ENCODE peak calls at places on chromosomes 6 and 20, in five cellular contexts. U is SK-N-SH; B is left ventricle myocardium inferior; D is fibroblast of lung; C is CD8-positive, alpha-beta T cell. T is an unnamed sample. For H3K9me3, the result is how much of the 10 kb centered on the place peaks cover.

GRCh38 chr6:38631186-38631783 is 8.4 kb downstream of the BTBD9 start:
- DNase-seq in U (no peak), B (no peak), D (no peak), C (no peak), T (no peak)

GRCh38 chr20:58624687-58625086 is 26.4 kb upstream of the STX16 start:
- DNase-seq in U (no peak), B (no peak), D (no peak), C (no peak), T (no peak)

GRCh38 chr20:38941726-38942389 is 15.6 kb downstream of the FAM83D start:
- DNase-seq in U (no peak), B (no peak), D (no peak), C (no peak), T (no peak)

GRCh38 chr20:9021216-9021615 is 47.7 kb upstream of the PLCB4 start:
- DNase-seq in U (no peak), B (no peak), D (no peak), C (no peak), T (no peak)

GRCh38 chr6:108001696-108002231 is 43.8 kb upstream of the SEC63 start:
- DNase-seq in U (no peak), B (no peak), D (no peak), C (no peak), T (no peak)

GRCh38 chr20:4512891-4513550 is 208.7 kb upstream of the PRND start:
- DNase-seq in U (no peak), B (no peak), D (peak), C (no peak), T (no peak)

GRCh38 chr6:122381494-122382083 is 17.9 kb upstream of the HSF2 start:
- DNase-seq in U (peak), B (peak), D (peak), C (peak), T (no peak)

GRCh38 chr6:143805832-143806281 is 37.3 kb upstream of the LTV1 start:
- DNase-seq in U (no peak), B (no peak), D (peak), C (no peak), T (no peak)

GRCh38 chr20:21396045-21396893 is 1.1 kb downstream of the NKX2-4 start:
- DNase-seq in U (peak), B (no peak), D (no peak), C (no peak), T (no peak)

GRCh38 chr6:157298325-157298724 is 25.0 kb downstream of the TMEM242 start:
- DNase-seq in U (no peak), B (no peak), D (no peak), C (no peak), T (no peak)

GRCh38 chr20:10263385-10264165 is 44.9 kb downstream of the SNAP25 start:
- DNase-seq in U (no peak), B (no peak), D (peak), C (no peak), T (no peak)

GRCh38 chr6:51025082-51025777 is 206.6 kb downstream of the TFAP2B start:
- DNase-seq in U (no peak), B (no peak), D (peak), C (no peak), T (no peak)

GRCh38 chr20:6525447-6526303 is 241.8 kb upstream of the BMP2 start:
- DNase-seq in U (no peak), B (no peak), D (peak), C (no peak), T (no peak)

GRCh38 chr6:5173862-5174643 is 86.7 kb downstream of the LYRM4 start:
- DNase-seq in U (no peak), B (no peak), D (peak), C (peak), T (no peak)

GRCh38 chr6:43669922-43670622 is 17.5 kb downstream of the MRPS18A start:
- DNase-seq in U (no peak), B (no peak), D (no peak), C (no peak), T (no peak)

GRCh38 chr6:161223646-161224045 is 50.2 kb downstream of the AGPAT4 start:
- DNase-seq in U (no peak), B (no peak), D (no peak), C (no peak), T (no peak)

GRCh38 chr6:6678185-6678671 is 89.7 kb downstream of the LY86 start:
- DNase-seq in U (no peak), B (no peak), D (peak), C (no peak), T (no peak)

GRCh38 chr20:63858393-63859165 is 2.7 kb upstream of the ABHD16B start:
- DNase-seq in U (peak), B (peak), D (peak), C (no peak), T (no peak)

GRCh38 chr6:98037571-98037970 is 754.6 kb upstream of the MMS22L start:
- DNase-seq in U (no peak), B (no peak), D (no peak), C (no peak), T (no peak)

GRCh38 chr6:106204961-106205360 is 118.8 kb downstream of the PRDM1 start:
- DNase-seq in U (no peak), B (no peak), D (no peak), C (no peak), T (no peak)

GRCh38 chr6:132611616-132612015 is 12.5 kb downstream of the TAAR2 start:
- DNase-seq in U (no peak), B (no peak), D (no peak), C (no peak), T (no peak)

GRCh38 chr20:8601542-8601912 is 467.4 kb upstream of the PLCB4 start:
- DNase-seq in U (no peak), B (no peak), D (no peak), C (no peak), T (no peak)

GRCh38 chr6:16759646-16760535 is 1.4 kb downstream of the ATXN1 start:
- DNase-seq in U (peak), B (peak), D (peak), C (peak), T (peak)

GRCh38 chr6:39980839-39981580 is 46.7 kb upstream of the MOCS1 start:
- DNase-seq in U (peak), B (no peak), D (peak), C (no peak), T (no peak)

GRCh38 chr6:53921639-53922038 is 126.8 kb downstream of the LRRC1 start:
- DNase-seq in U (no peak), B (no peak), D (no peak), C (no peak), T (no peak)

GRCh38 chr6:26056583-26057350 is 30.5 kb upstream of the HFE start:
- DNase-seq in U (peak), B (no peak), D (peak), C (no peak), T (no peak)

GRCh38 chr6:163260111-163260895 is 154.2 kb upstream of the QKI start:
- DNase-seq in U (no peak), B (no peak), D (peak), C (no peak), T (no peak)

GRCh38 chr6:22642254-22642653 is 72.9 kb downstream of the HDGFL1 start:
- DNase-seq in U (no peak), B (no peak), D (peak), C (no peak), T (no peak)
- H3K9me3 ChIP-seq in U (under half), B (under half), D (under half), C (under half), T (under half)

DNA sequence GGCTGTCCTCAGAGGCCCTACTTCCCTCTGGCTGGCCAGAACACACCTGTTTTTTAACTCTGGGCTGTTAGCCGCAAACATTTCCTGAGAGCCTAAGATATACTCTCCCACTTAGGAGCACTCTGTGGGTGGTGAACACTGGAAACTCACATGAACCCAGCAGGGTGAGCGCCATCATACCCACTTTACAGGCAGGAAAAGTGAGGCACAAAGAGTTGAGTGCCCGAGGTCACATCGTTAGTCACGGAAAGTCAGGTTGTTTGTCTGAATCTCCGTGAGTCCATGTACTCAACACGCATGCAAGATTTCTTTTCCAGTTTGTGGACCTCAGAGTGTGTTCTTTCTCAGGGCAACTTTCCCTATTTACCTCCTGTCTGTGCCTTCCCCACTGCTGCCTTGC is 1.9 kb downstream of the BAK1 start:
- DNase-seq in U (no peak), B (no peak), D (no peak), C (no peak), T (no peak)
- H3K27ac ChIP-seq in U (no peak), B (peak), D (peak), C (peak), T (peak)

GRCh38 chr20:11376998-11377397 is 540.7 kb upstream of the BTBD3 start:
- DNase-seq in U (no peak), B (no peak), D (peak), C (no peak), T (no peak)

GRCh38 chr20:11378252-11378651 is 539.4 kb upstream of the BTBD3 start:
- DNase-seq in U (no peak), B (no peak), D (no peak), C (no peak), T (no peak)

GRCh38 chr20:11379257-11380011 is 538.3 kb upstream of the BTBD3 start:
- DNase-seq in U (no peak), B (no peak), D (no peak), C (no peak), T (no peak)

GRCh38 chr20:11377761-11378160 is 539.9 kb upstream of the BTBD3 start:
- DNase-seq in U (no peak), B (no peak), D (no peak), C (no peak), T (no peak)

GRCh38 chr20:11380283-11380682 is 537.4 kb upstream of the BTBD3 start:
- DNase-seq in U (no peak), B (no peak), D (no peak), C (no peak), T (no peak)
- H3K9me3 ChIP-seq in U (under half), B (under half), D (under half), C (under half), T (under half)

DNA sequence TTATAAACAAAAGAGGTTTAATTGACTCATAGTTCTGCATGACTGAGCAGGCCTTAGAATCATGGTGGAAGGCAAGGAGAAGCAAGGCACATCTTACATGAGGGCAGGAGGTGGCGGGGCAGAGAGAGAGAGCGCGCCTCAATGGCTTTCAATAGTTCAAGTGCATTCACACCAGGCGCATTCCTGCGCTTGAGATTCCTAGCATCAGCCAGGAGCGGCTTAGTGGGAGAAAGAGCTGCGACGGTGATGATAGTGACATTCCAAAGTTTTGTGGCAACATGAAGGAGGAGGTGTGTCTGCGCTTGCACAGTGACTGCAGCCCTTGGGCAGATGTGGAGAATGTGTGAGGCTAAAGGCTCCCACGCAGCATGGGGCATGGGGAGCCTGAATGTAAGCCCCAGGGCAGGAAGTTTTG is 25.0 kb upstream of the EMILIN3 start:
- DNase-seq in U (no peak), B (no peak), D (peak), C (no peak), T (no peak)
- H3K27ac ChIP-seq in U (no peak), B (peak), D (no peak), C (no peak), T (no peak)

GRCh38 chr20:62245911-62246280 is 7.6 kb downstream of the OSBPL2 start:
- DNase-seq in U (no peak), B (no peak), D (no peak), C (no peak), T (no peak)

GRCh38 chr20:62242196-62242595 is 3.9 kb downstream of the OSBPL2 start:
- DNase-seq in U (no peak), B (no peak), D (no peak), C (no peak), T (no peak)

GRCh38 chr20:62244644-62245108 is 6.4 kb downstream of the OSBPL2 start:
- DNase-seq in U (no peak), B (no peak), D (no peak), C (no peak), T (no peak)

GRCh38 chr20:62243106-62243505 is 4.8 kb downstream of the OSBPL2 start:
- DNase-seq in U (no peak), B (no peak), D (no peak), C (no peak), T (no peak)

DNA sequence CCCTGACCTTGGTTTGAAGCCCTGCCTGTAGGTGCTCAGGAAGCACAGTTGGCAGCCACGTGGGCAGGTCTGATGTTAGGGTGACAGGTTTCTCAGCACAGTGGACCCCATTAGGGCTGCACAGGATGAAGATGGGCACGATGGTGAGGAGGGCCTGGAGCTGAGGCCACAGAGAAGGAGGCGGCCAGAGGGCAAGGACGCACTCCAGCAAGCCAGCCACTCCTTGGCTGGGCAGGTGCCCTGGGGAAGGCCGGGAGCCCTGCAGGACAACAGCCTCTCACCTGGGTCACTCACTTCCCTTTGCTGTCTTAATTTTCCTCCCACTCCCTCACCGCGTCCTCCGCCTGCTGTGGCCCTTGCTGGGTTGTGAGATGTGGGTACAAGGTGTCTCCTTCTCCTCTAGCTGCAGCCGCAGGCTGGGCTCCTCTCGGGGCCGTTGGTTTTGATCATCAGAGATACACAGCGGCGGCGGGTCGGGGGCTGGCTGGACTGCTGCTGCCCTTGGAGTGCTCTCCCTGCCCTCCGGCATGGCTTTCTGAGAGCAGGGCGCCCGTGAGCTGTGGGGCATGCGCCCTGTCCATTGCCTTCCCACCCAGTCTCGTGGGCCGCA is 5.7 kb downstream of the OSBPL2 start:
- DNase-seq in U (no peak), B (no peak), D (no peak), C (no peak), T (no peak)
- H3K9me3 ChIP-seq in U (under half), B (under half), D (under half), C (under half), T (under half)

DNA sequence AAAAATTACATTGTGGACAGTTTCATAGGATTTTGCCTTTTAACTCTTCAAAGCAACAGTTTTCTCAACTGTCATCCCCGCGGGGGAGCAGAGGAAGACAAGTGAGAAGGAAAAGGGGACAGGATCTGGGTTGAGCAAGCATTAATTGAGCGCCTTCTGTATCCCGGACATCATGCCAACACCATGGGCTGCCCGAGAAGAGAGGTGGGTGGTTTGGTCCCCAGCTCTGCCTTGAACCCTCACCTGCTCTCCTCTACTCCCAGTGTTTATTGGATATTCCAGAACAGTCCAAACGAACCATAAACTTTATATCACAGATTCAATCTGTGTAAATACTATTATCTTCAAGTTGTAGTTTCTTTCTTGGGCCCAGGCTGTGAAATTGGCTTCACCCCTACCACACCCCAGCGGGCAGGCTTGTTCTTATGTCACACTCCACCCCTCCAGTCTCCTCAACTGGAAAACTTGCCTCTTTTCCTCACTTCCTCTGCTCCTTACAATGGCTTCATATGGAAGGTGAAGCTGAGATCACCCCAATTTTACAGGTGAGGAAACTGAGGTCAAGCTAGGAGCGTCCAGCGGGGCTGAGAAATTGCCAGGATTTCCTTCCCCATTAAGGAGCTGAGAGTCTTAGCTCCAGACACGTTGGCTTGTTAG is 6.0 kb downstream of the PCK1 start:
- DNase-seq in U (no peak), B (no peak), D (no peak), C (no peak), T (no peak)
- H3K27ac ChIP-seq in U (no peak), B (no peak), D (no peak), C (no peak), T (no peak)

DNA sequence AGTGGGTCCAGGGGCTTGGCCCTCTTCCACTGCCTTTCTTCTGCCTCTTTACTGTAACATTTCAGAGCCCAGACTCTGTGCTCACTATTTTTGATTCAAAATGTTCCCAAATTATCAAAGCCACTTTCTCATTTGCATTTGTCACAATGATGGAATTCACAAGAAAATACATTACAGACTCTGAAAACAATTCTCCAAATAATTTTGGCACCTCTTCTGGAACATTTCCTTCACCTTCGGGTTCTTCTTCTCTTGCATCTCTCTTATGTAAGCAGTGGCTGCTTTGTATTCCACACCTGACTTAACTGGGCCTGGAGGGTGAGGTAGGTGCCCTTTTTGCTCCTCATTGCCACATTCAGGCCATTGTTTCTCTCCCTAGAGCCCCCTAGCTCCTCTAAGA is 30.0 kb downstream of the ZNF184 start:
- DNase-seq in U (no peak), B (no peak), D (no peak), C (no peak), T (no peak)
- H3K9me3 ChIP-seq in U (under half), B (half or more), D (under half), C (under half), T (under half)

T was measured in right atrium auricular region.